ENCODE peak calls at places on chromosome 10, in four cellular contexts. E is retina; O is naive thymus-derived CD8-positive, alpha-beta T cell; C is activated CD8-positive, alpha-beta memory T cell treated with anti-CD3 and anti-CD28 coated beads for 24 hours. N is an unnamed sample.
A peak's percentile ranks its signal among the peaks of the same experiment; 100 is the strongest.

GRCh38 chr10:131724891-131725735 is 175.7 kb upstream of the PPP2R2D start:
- DNase-seq in C (peak; percentile 47), E (no peak), O (no peak), N (no peak)

GRCh38 chr10:128625926-128626325 is 499.7 kb upstream of the MKI67 start:
- DNase-seq in O (no peak), E (no peak), C (no peak), N (no peak)

GRCh38 chr10:67943917-67944316 is 59.5 kb downstream of the SIRT1 start:
- DNase-seq in E (no peak), O (no peak), C (no peak), N (no peak)

GRCh38 chr10:89478739-89479116 is 56.7 kb downstream of the SLC16A12 start:
- DNase-seq in C (no peak), E (no peak), O (no peak), N (no peak)

GRCh38 chr10:61765176-61766087 is 102.7 kb downstream of the CABCOCO1 start:
- DNase-seq in C (no peak), O (peak; percentile 16), E (no peak), N (no peak)

GRCh38 chr10:27030060-27030459 is 70.2 kb downstream of the ANKRD26 start:
- DNase-seq in E (no peak), O (no peak), C (no peak), N (no peak)

GRCh38 chr10:78657622-78658165 is 411.1 kb upstream of the ZMIZ1 start:
- DNase-seq in E (peak; percentile 53), O (peak; percentile 54), C (peak; percentile 83), N (peak; percentile 38)

GRCh38 chr10:84328303-84329093 is at the start of gene CCSER2:
- DNase-seq in C (peak; percentile 98), E (peak; percentile 85), O (peak; percentile 88), N (peak; percentile 82)